ENCODE peak calls at places on chromosomes 12 and 14, in ten cellular contexts. Q, Z, L, F, W, S, O, B, E and K are unnamed samples.

GRCh38 chr12:1927751-1928351 is 9.4 kb upstream of the CACNA2D4 start:
- DNase-seq in E (no peak), S (peak), F (no peak), O (peak), L (no peak), Z (peak), B (no peak), W (no peak), Q (no peak), K (no peak)

GRCh38 chr14:26023967-26024366 is 573.9 kb downstream of the NOVA1 start:
- DNase-seq in E (no peak), S (no peak), O (no peak), B (no peak), W (no peak), Q (no peak), F (no peak), L (no peak), Z (no peak), K (no peak)

GRCh38 chr12:85835810-85836715 is at the start of gene RASSF9:
- DNase-seq in Q (peak), B (no peak), Z (peak), L (no peak), E (peak), W (peak), S (peak), F (no peak), O (peak), K (no peak)

GRCh38 chr14:53140585-53140984 is 12.5 kb downstream of the DDHD1 start:
- DNase-seq in L (no peak), S (no peak), W (no peak), E (no peak), O (no peak), F (no peak), Q (no peak), Z (no peak), B (no peak), K (no peak)

GRCh38 chr12:27515671-27516070 is 8.3 kb upstream of the PPFIBP1 start:
- DNase-seq in Q (no peak), W (no peak), L (no peak), Z (no peak), B (no peak), O (no peak), S (no peak), F (no peak), E (no peak), K (no peak)

GRCh38 chr14:87524011-87524410 is 469.0 kb downstream of the GALC start:
- DNase-seq in F (no peak), L (no peak), S (no peak), B (no peak), E (no peak), Q (no peak), Z (no peak), O (no peak), W (no peak), K (no peak)

GRCh38 chr12:47804177-47804576 is 15.5 kb downstream of the HDAC7 start:
- DNase-seq in W (no peak), E (no peak), F (no peak), Q (no peak), L (no peak), S (no peak), B (no peak), Z (no peak), O (no peak), K (no peak)

GRCh38 chr14:51004352-51004800 is 60.1 kb upstream of the PYGL start:
- DNase-seq in F (no peak), O (no peak), W (peak), E (no peak), S (peak), B (no peak), Q (peak), L (no peak), Z (no peak), K (no peak)

GRCh38 chr14:50038398-50039119 is 77.8 kb downstream of the VCPKMT start:
- DNase-seq in Z (peak), W (peak), L (peak), Q (peak), F (peak), O (no peak), S (peak), E (peak), B (no peak), K (peak)

GRCh38 chr14:71143391-71144290 is 236.4 kb downstream of the PCNX1 start:
- DNase-seq in F (no peak), Q (no peak), Z (peak), B (no peak), W (peak), O (peak), S (peak), E (peak), L (peak), K (no peak)

GRCh38 chr12:51686727-51687126 is 95.7 kb downstream of the SCN8A start:
- DNase-seq in O (no peak), B (no peak), Z (peak), E (no peak), W (no peak), F (no peak), S (peak), L (no peak), Q (no peak), K (no peak)

GRCh38 chr12:16530268-16530865 is 75.6 kb downstream of the LMO3 start:
- DNase-seq in W (no peak), E (no peak), Q (no peak), F (no peak), B (no peak), Z (no peak), L (no peak), O (no peak), S (no peak), K (no peak)

GRCh38 chr14:71363961-71364360 is 456.7 kb downstream of the PCNX1 start:
- DNase-seq in F (no peak), E (peak), Q (no peak), O (no peak), W (no peak), Z (peak), L (no peak), B (no peak), S (peak), K (no peak)

GRCh38 chr12:42608196-42608825 is 18.8 kb upstream of the PRICKLE1 start:
- DNase-seq in O (no peak), W (peak), Q (no peak), B (no peak), S (no peak), E (no peak), Z (no peak), L (no peak), F (no peak), K (no peak)

GRCh38 chr14:76761198-76761848 is at the start of gene VASH1:
- DNase-seq in L (peak), F (peak), E (peak), O (peak), B (peak), Q (peak), Z (peak), W (peak), S (peak), K (peak)

GRCh38 chr12:88802307-88802706 is 222.0 kb upstream of the KITLG start:
- DNase-seq in E (no peak), Q (no peak), S (no peak), B (no peak), W (no peak), L (no peak), O (no peak), Z (no peak), F (no peak), K (no peak)

GRCh38 chr14:72970058-72970630 is 43.9 kb downstream of the DCAF4 start:
- DNase-seq in B (no peak), Q (no peak), F (no peak), O (no peak), L (no peak), S (no peak), W (no peak), Z (no peak), E (no peak), K (no peak)

GRCh38 chr14:104978774-104979691 is 859 bp upstream of the AHNAK2 start:
- DNase-seq in Q (no peak), E (no peak), L (no peak), B (no peak), O (no peak), W (no peak), F (no peak), S (no peak), Z (no peak), K (no peak)

GRCh38 chr12:50699940-50700339 is 64.0 kb upstream of the ATF1 start:
- DNase-seq in W (no peak), Z (no peak), L (no peak), S (no peak), Q (no peak), B (no peak), E (no peak), O (no peak), F (no peak), K (no peak)

GRCh38 chr14:104744484-104744883 is 8.5 kb upstream of the SIVA1 start:
- DNase-seq in Q (no peak), S (no peak), L (no peak), Z (no peak), F (no peak), O (no peak), E (no peak), W (no peak), B (no peak), K (no peak)

GRCh38 chr12:66170606-66171005 is 810 bp upstream of the TMBIM4 start:
- DNase-seq in E (no peak), Q (no peak), F (no peak), Z (no peak), W (no peak), L (no peak), O (no peak), S (no peak), B (no peak), K (no peak)

GRCh38 chr12:24109381-24110039 is 160.0 kb upstream of the SOX5 start:
- DNase-seq in O (no peak), S (no peak), L (peak), Q (no peak), Z (peak), F (peak), W (no peak), B (no peak), E (peak), K (peak)

GRCh38 chr14:97699026-97699425 is 901.8 kb downstream of the VRK1 start:
- DNase-seq in F (no peak), S (no peak), E (no peak), Q (no peak), W (no peak), B (no peak), Z (no peak), O (no peak), L (no peak), K (no peak)

GRCh38 chr14:65229431-65230286 is 127.3 kb upstream of the MAX start:
- DNase-seq in W (peak), S (peak), Q (no peak), B (peak), L (no peak), O (peak), F (no peak), E (peak), Z (peak), K (peak)

GRCh38 chr14:76844223-76844622 is 18.0 kb downstream of the LRRC74A start:
- DNase-seq in F (no peak), O (peak), W (peak), B (peak), L (peak), E (peak), S (no peak), Z (peak), Q (peak), K (no peak)

GRCh38 chr12:25529738-25530137 is 23.3 kb downstream of the LMNTD1 start:
- DNase-seq in W (peak), E (peak), S (peak), F (no peak), B (no peak), O (no peak), Q (no peak), Z (peak), L (no peak), K (no peak)

GRCh38 chr12:20596036-20596435 is 99.1 kb upstream of the SLCO1C1 start:
- DNase-seq in F (no peak), S (no peak), B (no peak), W (no peak), Z (no peak), L (no peak), O (no peak), Q (no peak), E (peak), K (no peak)

GRCh38 chr14:65238456-65238855 is 136.1 kb upstream of the MAX start:
- DNase-seq in Z (peak), E (peak), S (no peak), F (no peak), B (no peak), W (peak), L (peak), Q (no peak), O (no peak), K (no peak)

GRCh38 chr12:132908145-132909029 is 21.0 kb upstream of the CHFR start:
- DNase-seq in S (peak), E (peak), F (peak), Z (peak), B (peak), O (peak), W (peak), L (no peak), Q (peak), K (peak)

GRCh38 chr12:118193477-118193876 is 57.6 kb downstream of the PEBP1 start:
- DNase-seq in Q (no peak), O (no peak), Z (no peak), W (no peak), B (no peak), E (no peak), S (no peak), L (no peak), F (no peak), K (no peak)

GRCh38 chr12:108622921-108623514 is 10.7 kb downstream of the SELPLG start:
- DNase-seq in B (no peak), E (no peak), Z (no peak), F (no peak), L (no peak), W (no peak), Q (no peak), S (no peak), O (no peak), K (no peak)

GRCh38 chr14:72781476-72782181 is 112.3 kb downstream of the DPF3 start:
- DNase-seq in Z (peak), B (no peak), O (no peak), Q (no peak), E (peak), S (peak), L (no peak), F (no peak), W (peak), K (no peak)

GRCh38 chr14:54026671-54027070 is 70.0 kb upstream of the BMP4 start:
- DNase-seq in L (no peak), E (no peak), Q (no peak), B (no peak), W (peak), F (no peak), O (no peak), S (no peak), Z (no peak), K (no peak)

GRCh38 chr14:95515523-95516517 is 630 bp downstream of the SYNE3 start:
- DNase-seq in O (peak), Z (peak), B (peak), E (no peak), Q (peak), S (peak), F (peak), L (peak), W (peak), K (peak)

GRCh38 chr14:52706286-52706685 is 714 bp upstream of the PSMC6 start:
- DNase-seq in Q (no peak), O (no peak), L (peak), E (peak), F (no peak), W (peak), B (peak), S (no peak), Z (no peak), K (no peak)

GRCh38 chr12:53225635-53226424 is 6.2 kb downstream of the RARG start:
- DNase-seq in B (no peak), Q (no peak), F (no peak), E (no peak), W (no peak), O (no peak), L (no peak), Z (no peak), S (no peak), K (no peak)